ENCODE peak calls at places on chromosomes 12 and 14, in ten cellular contexts. One of them, this sample, is unnamed.

GRCh38 chr14:96797943-96798349 is 764 bp downstream of the VRK1 start:
- DNase-seq in cerebellum: no peak
- DNase-seq in naive thymus-derived CD8-positive, alpha-beta T cell: no peak
- DNase-seq in ACHN: no peak
- DNase-seq in psoas muscle: no peak
- DNase-seq in stimulated activated CD4-positive, alpha-beta T cell treated with anti-CD3 and anti-CD28 coated beads, Interleukin-15, amount 100 ng/mL, for 1 hour: no peak
- DNase-seq in Kasumi-1: peak; percentile 53
- DNase-seq in SJCRH30: peak; percentile 33
- DNase-seq in SK-MEL-5: no peak
- DNase-seq in stimulated activated naive CD8-positive, alpha-beta T cell treated with anti-CD3 and anti-CD28 coated beads, Interleukin-15, Interleukin-2, amounts not matched to agents 100 U/mL and 50 U/mL, for 24 hours: no peak
- DNase-seq in this sample: peak; percentile 46

GRCh38 chr12:95006206-95006605 is 2.7 kb upstream of the NDUFA12 start:
- DNase-seq in cerebellum: no peak
- DNase-seq in naive thymus-derived CD8-positive, alpha-beta T cell: no peak
- DNase-seq in ACHN: no peak
- DNase-seq in psoas muscle: no peak
- DNase-seq in stimulated activated CD4-positive, alpha-beta T cell treated with anti-CD3 and anti-CD28 coated beads, Interleukin-15, amount 100 ng/mL, for 1 hour: no peak
- DNase-seq in Kasumi-1: no peak
- DNase-seq in SJCRH30: no peak
- DNase-seq in SK-MEL-5: no peak
- DNase-seq in stimulated activated naive CD8-positive, alpha-beta T cell treated with anti-CD3 and anti-CD28 coated beads, Interleukin-15, Interleukin-2, amounts not matched to agents 100 U/mL and 50 U/mL, for 24 hours: no peak
- DNase-seq in this sample: no peak

GRCh38 chr12:66538970-66539369 is 139.9 kb downstream of the GRIP1 start:
- DNase-seq in cerebellum: no peak
- DNase-seq in naive thymus-derived CD8-positive, alpha-beta T cell: no peak
- DNase-seq in ACHN: peak; percentile 72
- DNase-seq in psoas muscle: no peak
- DNase-seq in stimulated activated CD4-positive, alpha-beta T cell treated with anti-CD3 and anti-CD28 coated beads, Interleukin-15, amount 100 ng/mL, for 1 hour: no peak
- DNase-seq in Kasumi-1: no peak
- DNase-seq in SJCRH30: peak; percentile 6
- DNase-seq in SK-MEL-5: no peak
- DNase-seq in stimulated activated naive CD8-positive, alpha-beta T cell treated with anti-CD3 and anti-CD28 coated beads, Interleukin-15, Interleukin-2, amounts not matched to agents 100 U/mL and 50 U/mL, for 24 hours: no peak
- DNase-seq in this sample: no peak

GRCh38 chr12:65055874-65056273 is 65.2 kb downstream of the WIF1 start:
- DNase-seq in cerebellum: no peak
- DNase-seq in naive thymus-derived CD8-positive, alpha-beta T cell: no peak
- DNase-seq in ACHN: no peak
- DNase-seq in psoas muscle: no peak
- DNase-seq in stimulated activated CD4-positive, alpha-beta T cell treated with anti-CD3 and anti-CD28 coated beads, Interleukin-15, amount 100 ng/mL, for 1 hour: no peak
- DNase-seq in Kasumi-1: no peak
- DNase-seq in SJCRH30: no peak
- DNase-seq in SK-MEL-5: no peak
- DNase-seq in stimulated activated naive CD8-positive, alpha-beta T cell treated with anti-CD3 and anti-CD28 coated beads, Interleukin-15, Interleukin-2, amounts not matched to agents 100 U/mL and 50 U/mL, for 24 hours: no peak
- DNase-seq in this sample: no peak

GRCh38 chr12:120397827-120398563 is 29.0 kb upstream of the MSI1 start:
- DNase-seq in cerebellum: no peak
- DNase-seq in naive thymus-derived CD8-positive, alpha-beta T cell: no peak
- DNase-seq in ACHN: no peak
- DNase-seq in psoas muscle: no peak
- DNase-seq in stimulated activated CD4-positive, alpha-beta T cell treated with anti-CD3 and anti-CD28 coated beads, Interleukin-15, amount 100 ng/mL, for 1 hour: no peak
- DNase-seq in Kasumi-1: no peak
- DNase-seq in SJCRH30: no peak
- DNase-seq in SK-MEL-5: no peak
- DNase-seq in stimulated activated naive CD8-positive, alpha-beta T cell treated with anti-CD3 and anti-CD28 coated beads, Interleukin-15, Interleukin-2, amounts not matched to agents 100 U/mL and 50 U/mL, for 24 hours: no peak
- DNase-seq in this sample: no peak

GRCh38 chr14:23013056-23014054 is 3.4 kb upstream of the C14orf93 start:
- DNase-seq in cerebellum: no peak
- DNase-seq in naive thymus-derived CD8-positive, alpha-beta T cell: no peak
- DNase-seq in ACHN: no peak
- DNase-seq in psoas muscle: no peak
- DNase-seq in stimulated activated CD4-positive, alpha-beta T cell treated with anti-CD3 and anti-CD28 coated beads, Interleukin-15, amount 100 ng/mL, for 1 hour: no peak
- DNase-seq in Kasumi-1: no peak
- DNase-seq in SJCRH30: no peak
- DNase-seq in SK-MEL-5: no peak
- DNase-seq in stimulated activated naive CD8-positive, alpha-beta T cell treated with anti-CD3 and anti-CD28 coated beads, Interleukin-15, Interleukin-2, amounts not matched to agents 100 U/mL and 50 U/mL, for 24 hours: no peak
- DNase-seq in this sample: no peak

GRCh38 chr14:46686652-46687051 is 35.1 kb upstream of the RPL10L start:
- DNase-seq in cerebellum: no peak
- DNase-seq in naive thymus-derived CD8-positive, alpha-beta T cell: no peak
- DNase-seq in ACHN: no peak
- DNase-seq in psoas muscle: no peak
- DNase-seq in stimulated activated CD4-positive, alpha-beta T cell treated with anti-CD3 and anti-CD28 coated beads, Interleukin-15, amount 100 ng/mL, for 1 hour: no peak
- DNase-seq in Kasumi-1: peak; percentile 98
- DNase-seq in SJCRH30: no peak
- DNase-seq in SK-MEL-5: no peak
- DNase-seq in stimulated activated naive CD8-positive, alpha-beta T cell treated with anti-CD3 and anti-CD28 coated beads, Interleukin-15, Interleukin-2, amounts not matched to agents 100 U/mL and 50 U/mL, for 24 hours: no peak
- DNase-seq in this sample: no peak

GRCh38 chr14:88630565-88630964 is 67.7 kb downstream of the ZC3H14 start:
- DNase-seq in cerebellum: no peak
- DNase-seq in naive thymus-derived CD8-positive, alpha-beta T cell: no peak
- DNase-seq in ACHN: peak; percentile 82
- DNase-seq in psoas muscle: no peak
- DNase-seq in stimulated activated CD4-positive, alpha-beta T cell treated with anti-CD3 and anti-CD28 coated beads, Interleukin-15, amount 100 ng/mL, for 1 hour: no peak
- DNase-seq in Kasumi-1: no peak
- DNase-seq in SJCRH30: no peak
- DNase-seq in SK-MEL-5: no peak
- DNase-seq in stimulated activated naive CD8-positive, alpha-beta T cell treated with anti-CD3 and anti-CD28 coated beads, Interleukin-15, Interleukin-2, amounts not matched to agents 100 U/mL and 50 U/mL, for 24 hours: no peak
- DNase-seq in this sample: no peak

GRCh38 chr12:20524113-20524512 is 155.8 kb downstream of the PDE3A start:
- DNase-seq in cerebellum: no peak
- DNase-seq in naive thymus-derived CD8-positive, alpha-beta T cell: no peak
- DNase-seq in ACHN: no peak
- DNase-seq in psoas muscle: no peak
- DNase-seq in stimulated activated CD4-positive, alpha-beta T cell treated with anti-CD3 and anti-CD28 coated beads, Interleukin-15, amount 100 ng/mL, for 1 hour: no peak
- DNase-seq in Kasumi-1: no peak
- DNase-seq in SJCRH30: no peak
- DNase-seq in SK-MEL-5: no peak
- DNase-seq in stimulated activated naive CD8-positive, alpha-beta T cell treated with anti-CD3 and anti-CD28 coated beads, Interleukin-15, Interleukin-2, amounts not matched to agents 100 U/mL and 50 U/mL, for 24 hours: no peak
- DNase-seq in this sample: no peak

GRCh38 chr12:26195641-26196423 is 459 bp downstream of the SSPN start:
- DNase-seq in cerebellum: peak; percentile 58
- DNase-seq in naive thymus-derived CD8-positive, alpha-beta T cell: no peak
- DNase-seq in ACHN: peak; percentile 67
- DNase-seq in psoas muscle: peak; percentile 78
- DNase-seq in stimulated activated CD4-positive, alpha-beta T cell treated with anti-CD3 and anti-CD28 coated beads, Interleukin-15, amount 100 ng/mL, for 1 hour: no peak
- DNase-seq in Kasumi-1: no peak
- DNase-seq in SJCRH30: peak; percentile 61
- DNase-seq in SK-MEL-5: peak; percentile 32
- DNase-seq in stimulated activated naive CD8-positive, alpha-beta T cell treated with anti-CD3 and anti-CD28 coated beads, Interleukin-15, Interleukin-2, amounts not matched to agents 100 U/mL and 50 U/mL, for 24 hours: peak; percentile 25
- DNase-seq in this sample: peak; percentile 78

GRCh38 chr12:54723653-54724256 is 75.6 kb upstream of the DCD start:
- DNase-seq in cerebellum: no peak
- DNase-seq in naive thymus-derived CD8-positive, alpha-beta T cell: peak; percentile 24
- DNase-seq in ACHN: peak; percentile 46
- DNase-seq in psoas muscle: no peak
- DNase-seq in stimulated activated CD4-positive, alpha-beta T cell treated with anti-CD3 and anti-CD28 coated beads, Interleukin-15, amount 100 ng/mL, for 1 hour: no peak
- DNase-seq in Kasumi-1: peak; percentile 32
- DNase-seq in SJCRH30: peak; percentile 5
- DNase-seq in SK-MEL-5: peak; percentile 67
- DNase-seq in stimulated activated naive CD8-positive, alpha-beta T cell treated with anti-CD3 and anti-CD28 coated beads, Interleukin-15, Interleukin-2, amounts not matched to agents 100 U/mL and 50 U/mL, for 24 hours: peak; percentile 23
- DNase-seq in this sample: no peak

GRCh38 chr14:37721976-37722659 is 126.7 kb downstream of the TTC6 start:
- DNase-seq in cerebellum: no peak
- DNase-seq in naive thymus-derived CD8-positive, alpha-beta T cell: no peak
- DNase-seq in ACHN: peak; percentile 63
- DNase-seq in psoas muscle: no peak
- DNase-seq in stimulated activated CD4-positive, alpha-beta T cell treated with anti-CD3 and anti-CD28 coated beads, Interleukin-15, amount 100 ng/mL, for 1 hour: no peak
- DNase-seq in Kasumi-1: no peak
- DNase-seq in SJCRH30: no peak
- DNase-seq in SK-MEL-5: no peak
- DNase-seq in stimulated activated naive CD8-positive, alpha-beta T cell treated with anti-CD3 and anti-CD28 coated beads, Interleukin-15, Interleukin-2, amounts not matched to agents 100 U/mL and 50 U/mL, for 24 hours: no peak
- DNase-seq in this sample: no peak

This sample was measured in aorta.